ENCODE peak calls at places on chromosomes 2 and 18, in nine cellular contexts. W is fibroblast of lung, Y is thoracic aorta, A is right lobe of liver, N is left ventricle myocardium inferior, K is colonic mucosa, I is lower lobe of right lung, C is OCI-LY7, Q is heart left ventricle. J is an unnamed sample.
A peak's percentile ranks its signal among the peaks of the same experiment; 100 is the strongest.

GRCh38 chr2:17658251-17658843 is 95.3 kb downstream of the SMC6 start:
- DNase-seq in K (no peak), Q (no peak), C (no peak), Y (no peak), I (no peak), A (no peak), N (no peak), W (peak; percentile 88), J (no peak)

GRCh38 chr2:190583507-190584337 is 49.2 kb upstream of the NEMP2 start:
- DNase-seq in Q (peak; percentile 68), A (no peak), N (peak; percentile 64), Y (no peak), C (no peak), I (no peak), W (no peak), K (peak; percentile 52), J (no peak)

GRCh38 chr18:79484661-79485621 is 89.2 kb downstream of the NFATC1 start:
- DNase-seq in Q (peak; percentile 44), W (peak; percentile 99), A (peak; percentile 39), K (no peak), C (no peak), I (peak; percentile 43), Y (no peak), N (peak; percentile 30), J (no peak)

GRCh38 chr2:21175895-21176646 is 52.3 kb downstream of the TDRD15 start:
- DNase-seq in Q (no peak), K (no peak), Y (no peak), I (no peak), A (no peak), C (peak; percentile 3), N (no peak), W (no peak), J (no peak)

GRCh38 chr2:238654479-238654878 is 193.4 kb upstream of the TWIST2 start:
- DNase-seq in A (no peak), N (no peak), W (no peak), Q (no peak), K (no peak), Y (no peak), I (no peak), C (no peak), J (no peak)

GRCh38 chr18:79465392-79465991 is 69.8 kb downstream of the NFATC1 start:
- DNase-seq in A (no peak), Y (no peak), W (no peak), N (no peak), C (peak; percentile 79), K (no peak), I (no peak), Q (peak; percentile 41), J (no peak)

GRCh38 chr2:69368588-69368987 is 18.4 kb downstream of the GFPT1 start:
- DNase-seq in Q (no peak), A (no peak), W (no peak), Y (no peak), N (no peak), C (no peak), I (no peak), K (no peak), J (no peak)

GRCh38 chr2:1571477-1572417 is 158.5 kb downstream of the TPO start:
- DNase-seq in A (no peak), Y (no peak), Q (no peak), W (no peak), N (no peak), C (no peak), K (no peak), I (peak; percentile 18), J (no peak)

GRCh38 chr2:97965146-97965545 is 30.6 kb downstream of the TMEM131 start:
- DNase-seq in Y (no peak), N (no peak), I (no peak), C (no peak), Q (no peak), W (no peak), K (peak; percentile 55), A (no peak), J (no peak)

DNA sequence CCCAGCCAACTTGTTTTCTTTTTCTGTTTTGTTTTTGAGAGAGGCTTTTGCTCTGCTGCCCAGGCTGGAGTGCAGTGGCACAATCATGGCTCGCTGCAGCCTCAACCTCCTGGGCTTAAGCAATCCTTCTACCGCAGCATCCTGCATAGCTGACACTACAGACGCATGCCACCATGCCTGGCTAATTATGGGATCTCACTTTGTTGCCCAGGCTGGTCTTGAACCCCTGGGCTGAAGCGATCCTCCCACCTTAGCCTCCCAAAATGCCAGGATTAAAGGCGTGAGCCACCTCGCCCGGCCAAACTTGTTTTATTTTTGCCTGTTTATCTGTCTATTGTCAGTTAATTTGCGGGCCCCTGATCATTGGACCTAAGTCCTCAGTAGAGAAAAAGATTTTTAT is 61.6 kb upstream of the MSH6 start:
- DNase-seq in W (no peak), K (no peak), A (no peak), C (no peak), Y (no peak), N (no peak), I (no peak), Q (no peak), J (no peak)
- H3K27ac ChIP-seq in W (no peak overlapping the region), K (no peak overlapping the region), A (no peak overlapping the region), C (peak overlapping the region; percentile 100), Y (no peak overlapping the region), N (no peak overlapping the region), I (no peak overlapping the region), Q (no peak overlapping the region), J (no peak overlapping the region)

GRCh38 chr2:43084699-43085091 is 141.7 kb downstream of the ZFP36L2 start:
- DNase-seq in Y (no peak), W (peak; percentile 87), Q (peak; percentile 74), N (peak; percentile 77), C (no peak), A (no peak), I (no peak), K (no peak), J (no peak)

GRCh38 chr2:43088148-43089073 is 138.0 kb downstream of the ZFP36L2 start:
- DNase-seq in N (no peak), Y (no peak), C (no peak), A (no peak), W (peak; percentile 63), Q (no peak), K (no peak), I (no peak), J (no peak)

GRCh38 chr2:43090317-43090716 is 136.1 kb downstream of the ZFP36L2 start:
- DNase-seq in W (peak; percentile 23), N (no peak), C (no peak), Q (no peak), Y (no peak), I (no peak), K (no peak), A (no peak), J (no peak)

GRCh38 chr2:43086451-43087221 is 139.8 kb downstream of the ZFP36L2 start:
- DNase-seq in A (no peak), N (peak; percentile 66), W (peak; percentile 100), I (no peak), C (no peak), Q (peak; percentile 88), K (no peak), Y (peak; percentile 74), J (no peak)

DNA sequence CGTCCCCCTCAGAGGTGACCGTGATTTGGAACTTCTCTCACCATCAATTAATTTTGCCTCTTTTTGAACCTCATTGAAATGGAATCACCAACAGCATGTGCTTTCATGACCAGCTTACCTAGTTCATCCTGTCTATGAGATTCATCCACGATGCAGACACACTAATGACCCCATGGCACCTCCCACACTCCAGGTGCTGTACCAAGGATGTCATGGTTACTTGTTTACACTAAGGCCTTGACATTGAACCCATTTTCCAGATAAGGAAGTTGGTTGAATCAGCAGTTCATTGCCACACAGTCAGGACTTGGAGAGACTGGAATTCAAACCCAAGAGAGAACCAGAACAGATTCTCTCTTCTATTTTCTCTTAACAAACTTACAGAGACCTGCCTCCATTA is 139.0 kb downstream of the ZFP36L2 start:
- DNase-seq in Y (no peak), W (no peak), I (no peak), C (no peak), A (no peak), K (no peak), N (no peak), Q (no peak), J (no peak)
- H3K4me1 ChIP-seq in Y (peaks cover 49% of the 10 kb centered on the region), W (peaks cover 51% of the 10 kb centered on the region), I (peaks cover 51% of the 10 kb centered on the region), C (no peaks in the 10 kb centered on the region), A (no peaks in the 10 kb centered on the region), K (no peaks in the 10 kb centered on the region), N (peaks cover 55% of the 10 kb centered on the region), Q (peaks cover 46% of the 10 kb centered on the region), J (peaks cover 63% of the 10 kb centered on the region)

DNA sequence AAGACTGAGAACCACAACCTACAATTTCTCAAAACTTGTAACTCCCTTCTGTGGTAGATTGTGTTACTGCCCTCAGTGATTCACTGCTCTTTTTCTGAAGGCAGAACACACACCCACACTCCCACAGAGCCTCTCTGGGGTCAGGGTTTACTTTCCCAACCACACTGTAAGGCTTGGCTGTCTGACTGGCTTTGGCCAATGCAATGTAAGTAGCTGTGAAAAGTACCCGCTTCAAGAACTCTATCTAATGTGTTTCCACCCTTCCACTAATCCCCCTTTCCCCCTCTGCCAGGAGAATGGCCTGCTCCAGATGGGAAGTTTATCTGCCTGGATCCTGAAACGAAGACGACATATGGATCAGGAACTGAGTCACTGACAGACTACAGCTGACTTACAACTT is 222.7 kb downstream of the CDH2 start:
- DNase-seq in Y (no peak), W (peak; percentile 89), Q (no peak), N (no peak), A (no peak), K (no peak), I (no peak), C (no peak), J (no peak)
- H3K27ac ChIP-seq in Y (no peak overlapping the region), W (no peak overlapping the region), Q (no peak overlapping the region), N (no peak overlapping the region), A (no peak overlapping the region), K (no peak overlapping the region), I (no peak overlapping the region), C (no peak overlapping the region), J (no peak overlapping the region)

GRCh38 chr2:42171396-42171971 is 2.3 kb downstream of the EML4 start:
- DNase-seq in C (peak; percentile 16), W (peak; percentile 8), Q (no peak), N (no peak), K (no peak), I (no peak), Y (no peak), A (no peak), J (no peak)

GRCh38 chr2:42172566-42172965 is 3.4 kb downstream of the EML4 start:
- DNase-seq in I (no peak), C (no peak), Q (no peak), K (no peak), A (no peak), Y (no peak), N (no peak), W (no peak), J (no peak)

GRCh38 chr2:42170619-42171395 is 1.7 kb downstream of the EML4 start:
- DNase-seq in Y (no peak), A (no peak), W (no peak), C (peak; percentile 23), K (no peak), I (no peak), N (no peak), Q (no peak), J (no peak)

GRCh38 chr2:42169869-42170465 is 814 bp downstream of the EML4 start:
- DNase-seq in I (no peak), C (peak; percentile 71), Y (no peak), K (no peak), Q (no peak), A (no peak), W (peak; percentile 17), N (no peak), J (no peak)

DNA sequence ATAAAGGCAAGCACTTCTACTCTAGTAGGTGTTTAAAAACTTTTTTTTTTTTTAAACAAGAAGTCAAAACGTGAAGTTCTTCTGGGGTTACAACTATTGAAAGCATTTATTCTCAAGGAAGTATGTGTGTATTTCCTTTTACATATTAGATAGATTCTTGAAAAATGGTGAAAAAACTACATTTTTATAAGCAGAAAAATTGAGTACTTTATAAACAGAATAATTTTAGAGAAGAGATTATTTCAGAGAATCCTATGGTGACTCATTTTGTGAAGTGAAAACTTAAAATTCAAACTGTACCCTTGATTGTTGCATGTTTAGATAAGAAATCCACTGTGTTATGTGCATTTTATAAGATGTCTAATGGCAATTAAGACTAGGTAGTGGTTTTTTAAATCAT is 2.9 kb downstream of the EML4 start:
- DNase-seq in W (no peak), Q (no peak), Y (no peak), N (no peak), I (no peak), K (no peak), A (no peak), C (no peak), J (no peak)
- H3K4me1 ChIP-seq in W (peaks cover 7% of the 10 kb centered on the region), Q (peaks cover 25% of the 10 kb centered on the region), Y (peaks cover 20% of the 10 kb centered on the region), N (peaks cover 32% of the 10 kb centered on the region), I (peaks cover 23% of the 10 kb centered on the region), K (no peaks in the 10 kb centered on the region), A (no peaks in the 10 kb centered on the region), C (peaks cover 34% of the 10 kb centered on the region), J (peaks cover 63% of the 10 kb centered on the region)